ENCODE peak calls at places on chromosomes 11 and 22, in nine cellular contexts. Z, A, R, E, Q, S, N, C and P are unnamed samples. For H3K4me1, the result is how much of the 10 kb centered on the place peaks cover.

GRCh38 chr22:50628543-50629134 is 687 bp upstream of the ARSA start:
- DNase-seq in Z (no peak), A (no peak), R (peak), E (peak), Q (no peak), S (no peak), N (no peak), C (no peak), P (peak)

GRCh38 chr11:3865388-3866193 is 10.1 kb downstream of the STIM1 start:
- DNase-seq in Z (no peak), A (no peak), R (no peak), E (no peak), Q (peak), S (peak), N (no peak), C (no peak), P (no peak)

GRCh38 chr11:111483431-111483830 is 28.8 kb downstream of the BTG4 start:
- DNase-seq in Z (no peak), A (no peak), R (no peak), E (no peak), Q (no peak), S (no peak), N (no peak), C (no peak), P (no peak)

GRCh38 chr22:29524440-29525191 is 28.9 kb downstream of the THOC5 start:
- DNase-seq in Z (no peak), A (peak), R (peak), E (no peak), Q (peak), S (peak), N (no peak), C (no peak), P (no peak)

GRCh38 chr11:73538381-73538872 is 59.5 kb downstream of the FAM168A start:
- DNase-seq in Z (no peak), A (peak), R (no peak), E (no peak), Q (peak), S (no peak), N (no peak), C (no peak), P (no peak)

GRCh38 chr11:112129656-112130055 is 34.2 kb downstream of the IL18 start:
- DNase-seq in Z (no peak), A (no peak), R (no peak), E (no peak), Q (no peak), S (no peak), N (no peak), C (no peak), P (no peak)

GRCh38 chr11:76607431-76607830 is 63.1 kb downstream of the LRRC32 start:
- DNase-seq in Z (no peak), A (no peak), R (no peak), E (no peak), Q (no peak), S (no peak), N (no peak), C (no peak), P (no peak)

GRCh38 chr22:28222976-28223375 is 303.9 kb upstream of the PITPNB start:
- DNase-seq in Z (no peak), A (no peak), R (no peak), E (no peak), Q (peak), S (no peak), N (no peak), C (no peak), P (no peak)

GRCh38 chr11:38278457-38279141 is 1680.6 kb upstream of the RAG2 start:
- DNase-seq in Z (no peak), A (no peak), R (no peak), E (no peak), Q (no peak), S (no peak), N (no peak), C (no peak), P (no peak)

GRCh38 chr11:1226226-1226961 is 3.5 kb downstream of the MUC5B start:
- DNase-seq in Z (peak), A (no peak), R (peak), E (no peak), Q (no peak), S (no peak), N (no peak), C (no peak), P (no peak)

GRCh38 chr11:77471520-77472234 is 2.2 kb downstream of the PAK1 start:
- DNase-seq in Z (no peak), A (peak), R (no peak), E (no peak), Q (no peak), S (peak), N (no peak), C (no peak), P (peak)

GRCh38 chr22:45771711-45772110 is 100.1 kb downstream of the ATXN10 start:
- DNase-seq in Z (no peak), A (no peak), R (no peak), E (no peak), Q (no peak), S (no peak), N (no peak), C (no peak), P (no peak)

GRCh38 chr22:35345808-35346505 is 34.9 kb upstream of the HMOX1 start:
- DNase-seq in Z (no peak), A (no peak), R (no peak), E (no peak), Q (no peak), S (no peak), N (no peak), C (no peak), P (no peak)

GRCh38 chr11:32838505-32839274 is 9.0 kb downstream of the PRRG4 start:
- DNase-seq in Z (no peak), A (no peak), R (no peak), E (no peak), Q (no peak), S (no peak), N (no peak), C (no peak), P (peak)

GRCh38 chr11:95680169-95680929 is 109.2 kb downstream of the FAM76B start:
- DNase-seq in Z (no peak), A (no peak), R (no peak), E (no peak), Q (peak), S (no peak), N (no peak), C (no peak), P (no peak)

GRCh38 chr11:102061276-102061675 is 14.0 kb downstream of the CFAP300 start:
- DNase-seq in Z (no peak), A (peak), R (no peak), E (no peak), Q (no peak), S (peak), N (no peak), C (no peak), P (no peak)

GRCh38 chr22:44521326-44521725 is 23.3 kb upstream of the RTL6 start:
- DNase-seq in Z (no peak), A (no peak), R (no peak), E (no peak), Q (peak), S (no peak), N (no peak), C (no peak), P (no peak)

GRCh38 chr11:113664069-113664980 is 41.8 kb downstream of the TMPRSS5 start:
- DNase-seq in Z (no peak), A (peak), R (no peak), E (no peak), Q (peak), S (no peak), N (no peak), C (no peak), P (peak)

GRCh38 chr22:42962295-42963230 is 52.4 kb downstream of the PACSIN2 start:
- DNase-seq in Z (no peak), A (peak), R (no peak), E (no peak), Q (no peak), S (no peak), N (no peak), C (no peak), P (peak)
- H3K4me1 ChIP-seq in Z (half or more), A (under half), R (half or more), E (under half), Q (under half), S (half or more), N (under half), C (half or more), P (under half)

GRCh38 chr11:2461253-2462091 is 16.7 kb downstream of the KCNQ1 start:
- DNase-seq in Z (peak), A (no peak), R (no peak), E (no peak), Q (no peak), S (peak), N (no peak), C (no peak), P (no peak)

GRCh38 chr11:2459796-2460531 is 15.2 kb downstream of the KCNQ1 start:
- DNase-seq in Z (no peak), A (no peak), R (peak), E (no peak), Q (no peak), S (no peak), N (no peak), C (no peak), P (no peak)

GRCh38 chr11:2459016-2459725 is 14.4 kb downstream of the KCNQ1 start:
- DNase-seq in Z (no peak), A (no peak), R (peak), E (no peak), Q (no peak), S (no peak), N (no peak), C (no peak), P (no peak)

GRCh38 chr11:2462092-2462985 is 17.5 kb downstream of the KCNQ1 start:
- DNase-seq in Z (no peak), A (no peak), R (peak), E (no peak), Q (no peak), S (no peak), N (no peak), C (no peak), P (peak)

DNA sequence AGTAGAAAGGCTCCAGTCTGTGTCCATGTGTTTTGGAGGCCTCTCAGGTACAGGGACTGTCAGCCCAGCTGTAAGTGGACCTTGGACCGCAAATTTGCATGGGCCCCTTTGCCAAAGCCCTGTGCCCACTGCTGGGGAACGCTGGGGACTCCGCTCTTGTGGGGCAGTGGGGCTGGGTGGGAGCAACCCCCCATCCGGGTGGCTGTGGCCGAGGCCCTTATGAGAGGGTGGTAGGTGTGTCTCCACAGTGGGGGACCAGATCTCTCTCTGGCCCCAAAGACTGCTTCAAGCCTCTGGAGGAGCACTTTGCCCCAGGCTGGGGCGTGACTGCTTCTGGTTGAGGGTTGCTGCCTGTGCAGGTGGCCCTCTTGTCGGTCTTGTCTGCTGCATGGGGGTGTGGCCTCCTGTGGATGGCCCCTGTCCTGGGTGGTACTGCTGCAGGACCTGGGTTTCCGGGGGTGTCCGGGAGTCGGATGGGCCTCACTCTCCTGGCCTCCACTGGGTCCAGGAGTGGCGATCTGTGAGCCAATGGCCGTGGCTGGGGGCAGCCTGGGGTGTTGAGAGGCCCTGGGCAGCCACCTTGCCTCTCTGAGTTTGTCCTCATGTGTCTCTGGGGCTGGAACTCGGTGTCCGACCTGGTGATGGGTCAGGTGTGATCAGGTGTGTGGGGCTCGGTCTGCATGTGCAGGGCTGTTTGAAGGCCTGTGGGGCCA is 15.9 kb downstream of the KCNQ1 start:
- DNase-seq in Z (no peak), A (no peak), R (no peak), E (no peak), Q (no peak), S (no peak), N (no peak), C (no peak), P (peak)
- H3K27ac ChIP-seq in Z (peak), A (no peak), R (no peak), E (no peak), Q (no peak), S (peak), N (no peak), C (no peak), P (peak)

DNA sequence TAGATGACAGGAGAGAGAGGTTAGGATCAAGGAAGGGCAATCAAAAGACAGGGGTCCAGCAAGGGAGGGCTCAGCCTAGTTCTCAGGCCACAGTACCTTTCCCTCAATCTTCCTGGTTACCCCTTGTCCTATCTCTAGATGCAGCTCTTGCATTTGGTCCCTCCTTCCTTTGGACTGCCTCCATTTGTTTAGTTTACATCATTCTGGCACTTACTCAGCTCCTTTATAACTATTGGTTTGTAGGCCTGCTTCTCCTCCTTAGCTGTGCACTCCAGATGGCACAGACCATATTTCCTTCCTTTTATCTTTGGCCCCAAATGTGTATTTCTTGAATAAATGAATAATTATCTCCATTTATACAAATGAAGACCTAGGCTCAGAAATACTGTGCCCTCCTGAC is 92.4 kb upstream of the AMOTL1 start:
- DNase-seq in Z (no peak), A (no peak), R (no peak), E (no peak), Q (no peak), S (no peak), N (no peak), C (no peak), P (no peak)
- H3K4me1 ChIP-seq in Z (under half), A (under half), R (under half), E (under half), Q (under half), S (under half), N (under half), C (half or more), P (under half)

GRCh38 chr22:17380711-17381087 is 11.4 kb downstream of the CECR2 start:
- DNase-seq in Z (no peak), A (no peak), R (no peak), E (no peak), Q (no peak), S (no peak), N (no peak), C (no peak), P (no peak)

GRCh38 chr22:17379939-17380710 is 10.9 kb downstream of the CECR2 start:
- DNase-seq in Z (no peak), A (peak), R (no peak), E (no peak), Q (no peak), S (peak), N (no peak), C (no peak), P (no peak)

GRCh38 chr22:17376950-17377349 is 7.7 kb downstream of the CECR2 start:
- DNase-seq in Z (no peak), A (no peak), R (no peak), E (no peak), Q (no peak), S (no peak), N (no peak), C (no peak), P (no peak)

GRCh38 chr22:17384612-17385345 is 15.5 kb downstream of the CECR2 start:
- DNase-seq in Z (no peak), A (no peak), R (no peak), E (no peak), Q (no peak), S (no peak), N (no peak), C (no peak), P (no peak)

DNA sequence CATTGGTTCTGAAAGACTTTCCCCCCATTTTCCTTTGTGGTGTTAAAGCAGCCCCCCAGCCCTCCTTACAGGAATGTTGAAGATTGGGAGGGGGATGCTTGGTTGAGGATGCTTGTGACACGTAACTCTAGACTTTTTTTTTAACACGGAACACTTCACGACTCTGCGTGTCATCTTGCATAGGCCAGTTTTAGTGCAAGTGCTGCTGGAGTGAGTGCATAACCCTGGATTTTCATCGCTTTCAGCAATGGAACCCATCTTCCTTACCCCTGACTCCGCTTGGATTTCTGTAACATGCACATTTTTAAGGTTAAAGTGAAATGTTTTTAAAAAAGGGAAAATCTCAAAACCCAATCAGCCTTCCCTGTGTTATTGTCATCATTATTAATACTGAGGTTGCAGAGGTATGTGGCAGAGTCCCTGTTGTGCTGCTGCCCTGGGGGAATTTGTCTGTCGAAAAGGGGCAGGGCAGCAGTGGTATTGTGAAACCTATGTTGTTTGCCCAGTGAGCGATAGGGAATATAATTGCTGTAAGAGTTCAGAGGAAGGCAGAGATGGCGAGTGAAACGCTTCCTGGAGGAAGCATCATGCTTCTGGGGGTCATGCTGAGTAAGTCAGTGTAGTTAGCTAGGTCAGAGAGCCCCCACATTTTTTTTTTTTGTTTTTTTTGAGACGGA is 12.1 kb downstream of the CECR2 start:
- DNase-seq in Z (no peak), A (peak), R (no peak), E (no peak), Q (no peak), S (no peak), N (no peak), C (no peak), P (no peak)
- H3K27ac ChIP-seq in Z (no peak), A (no peak), R (no peak), E (no peak), Q (no peak), S (peak), N (no peak), C (no peak), P (no peak)

GRCh38 chr11:64763804-64764611 is 4.2 kb upstream of the PYGM start:
- DNase-seq in Z (no peak), A (no peak), R (peak), E (no peak), Q (no peak), S (peak), N (peak), C (no peak), P (peak)
- H3K4me1 ChIP-seq in Z (half or more), A (under half), R (half or more), E (under half), Q (under half), S (under half), N (half or more), C (half or more), P (under half)